ENCODE peak calls at places on chromosomes 2 and 18, in eight cellular contexts. E, P, R, H, W, M, F and V are unnamed samples.
A peak's percentile ranks its signal among the peaks of the same experiment; 100 is the strongest.

GRCh38 chr2:15243762-15244161 is 317.4 kb downstream of the NBAS start:
- DNase-seq in E (no peak), P (no peak), R (no peak), H (peak; percentile 18), W (no peak), M (peak; percentile 15), F (peak; percentile 47), V (no peak)

GRCh38 chr2:241844066-241844728 is 14.5 kb downstream of the PDCD1 start:
- DNase-seq in E (peak; percentile 73), P (peak; percentile 43), R (peak; percentile 72), H (peak; percentile 31), W (peak; percentile 66), M (peak; percentile 93), F (peak; percentile 32), V (peak; percentile 77)

GRCh38 chr18:56641714-56642331 is 3.4 kb upstream of the TXNL1 start:
- DNase-seq in E (no peak), P (no peak), R (no peak), H (peak; percentile 28), W (no peak), M (no peak), F (peak; percentile 30), V (no peak)

GRCh38 chr18:7770903-7771302 is 203.8 kb downstream of the PTPRM start:
- DNase-seq in E (no peak), P (no peak), R (no peak), H (no peak), W (no peak), M (no peak), F (no peak), V (no peak)

GRCh38 chr18:48991299-48992055 is 40.7 kb upstream of the SMAD7 start:
- DNase-seq in E (no peak), P (no peak), R (no peak), H (no peak), W (no peak), M (no peak), F (no peak), V (no peak)

GRCh38 chr18:26471027-26471426 is 77.3 kb downstream of the KCTD1 start:
- DNase-seq in E (no peak), P (no peak), R (peak; percentile 19), H (no peak), W (no peak), M (peak; percentile 47), F (no peak), V (no peak)

GRCh38 chr2:230312638-230313037 is 14.4 kb upstream of the SP140L start:
- DNase-seq in E (no peak), P (no peak), R (no peak), H (peak; percentile 61), W (no peak), M (no peak), F (no peak), V (no peak)

GRCh38 chr2:237456200-237456731 is 30.8 kb upstream of the MLPH start:
- DNase-seq in E (no peak), P (no peak), R (no peak), H (peak; percentile 63), W (no peak), M (peak; percentile 51), F (peak; percentile 96), V (no peak)

GRCh38 chr2:199463708-199464613 is 6.2 kb upstream of the SATB2 start:
- DNase-seq in E (no peak), P (no peak), R (no peak), H (no peak), W (no peak), M (peak; percentile 16), F (no peak), V (peak; percentile 41)

GRCh38 chr2:15976334-15976733 is 36.0 kb downstream of the MYCN start:
- DNase-seq in E (no peak), P (no peak), R (no peak), H (no peak), W (no peak), M (no peak), F (no peak), V (no peak)

DNA sequence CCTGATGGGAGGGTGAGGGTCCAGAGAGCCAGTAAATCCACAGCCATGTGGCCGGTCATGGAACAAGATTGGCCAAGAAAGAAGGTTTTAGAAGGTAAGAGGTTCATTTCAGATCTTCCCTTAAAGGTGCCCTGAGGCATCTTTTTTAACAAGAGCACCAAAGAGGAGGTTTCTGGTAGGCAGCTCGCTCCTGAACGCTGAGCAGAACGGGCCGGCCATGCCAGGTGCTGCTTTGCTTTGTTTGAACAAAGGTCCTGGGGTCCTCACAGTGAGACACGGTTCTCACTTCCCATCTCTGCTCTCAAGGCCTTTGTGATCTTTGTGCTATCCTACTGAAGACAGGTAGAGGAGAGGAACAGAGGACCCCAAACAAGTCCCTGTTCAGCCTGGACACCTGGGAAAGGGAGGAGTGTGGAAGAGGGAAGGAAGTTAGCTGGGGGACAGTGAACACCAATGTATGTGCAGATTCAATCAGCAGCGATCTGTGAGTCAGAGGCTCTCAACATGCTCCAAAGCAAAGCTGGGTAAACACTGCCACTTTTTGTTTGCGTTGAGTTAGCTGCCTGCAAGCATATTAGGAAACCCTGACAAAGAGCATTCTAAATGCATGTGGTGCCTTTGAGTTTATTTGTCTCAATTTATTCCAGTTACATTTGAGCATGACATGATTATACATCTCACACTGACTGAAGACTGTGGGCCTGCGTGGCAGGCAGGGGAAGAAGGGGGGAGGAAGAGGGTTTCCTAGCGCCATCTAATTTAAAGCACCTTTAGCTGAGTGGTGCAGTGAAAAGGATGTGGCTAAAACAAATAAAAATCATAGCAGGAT is 102.4 kb downstream of the ASB1 start:
- DNase-seq in E (no peak), P (peak; percentile 66), R (no peak), H (peak; percentile 69), W (no peak), M (peak; percentile 76), F (peak; percentile 71), V (no peak)
- TF ChIP-seq CTCF in E (no peak), P (no peak), R (no peak), H (peak; percentile 27), W (no peak), M (no peak), F (peak; percentile 18), V (no peak)

GRCh38 chr18:58670561-58671121 is 624 bp upstream of the MALT1 start:
- DNase-seq in E (no peak), P (no peak), R (no peak), H (no peak), W (no peak), M (peak; percentile 11), F (no peak), V (peak; percentile 10)

GRCh38 chr18:58668897-58669296 is 2.4 kb upstream of the MALT1 start:
- DNase-seq in E (no peak), P (no peak), R (no peak), H (peak; percentile 48), W (no peak), M (no peak), F (peak; percentile 29), V (no peak)

GRCh38 chr18:58671941-58672565 is 788 bp downstream of the MALT1 start:
- DNase-seq in E (no peak), P (peak; percentile 31), R (no peak), H (no peak), W (no peak), M (no peak), F (peak; percentile 36), V (no peak)

GRCh38 chr18:58669731-58670379 is 1.4 kb upstream of the MALT1 start:
- DNase-seq in E (no peak), P (peak; percentile 54), R (no peak), H (peak; percentile 39), W (no peak), M (no peak), F (peak; percentile 25), V (no peak)

GRCh38 chr18:58671122-58671940 is at the start of gene MALT1:
- DNase-seq in E (peak; percentile 97), P (peak; percentile 55), R (peak; percentile 95), H (peak; percentile 81), W (peak; percentile 95), M (peak; percentile 97), F (peak; percentile 87), V (peak; percentile 99)
- TF ChIP-seq CTCF in E (no peak), P (peak; percentile 9), R (no peak), H (peak; percentile 56), W (no peak), M (peak; percentile 18), F (no peak), V (no peak)

DNA sequence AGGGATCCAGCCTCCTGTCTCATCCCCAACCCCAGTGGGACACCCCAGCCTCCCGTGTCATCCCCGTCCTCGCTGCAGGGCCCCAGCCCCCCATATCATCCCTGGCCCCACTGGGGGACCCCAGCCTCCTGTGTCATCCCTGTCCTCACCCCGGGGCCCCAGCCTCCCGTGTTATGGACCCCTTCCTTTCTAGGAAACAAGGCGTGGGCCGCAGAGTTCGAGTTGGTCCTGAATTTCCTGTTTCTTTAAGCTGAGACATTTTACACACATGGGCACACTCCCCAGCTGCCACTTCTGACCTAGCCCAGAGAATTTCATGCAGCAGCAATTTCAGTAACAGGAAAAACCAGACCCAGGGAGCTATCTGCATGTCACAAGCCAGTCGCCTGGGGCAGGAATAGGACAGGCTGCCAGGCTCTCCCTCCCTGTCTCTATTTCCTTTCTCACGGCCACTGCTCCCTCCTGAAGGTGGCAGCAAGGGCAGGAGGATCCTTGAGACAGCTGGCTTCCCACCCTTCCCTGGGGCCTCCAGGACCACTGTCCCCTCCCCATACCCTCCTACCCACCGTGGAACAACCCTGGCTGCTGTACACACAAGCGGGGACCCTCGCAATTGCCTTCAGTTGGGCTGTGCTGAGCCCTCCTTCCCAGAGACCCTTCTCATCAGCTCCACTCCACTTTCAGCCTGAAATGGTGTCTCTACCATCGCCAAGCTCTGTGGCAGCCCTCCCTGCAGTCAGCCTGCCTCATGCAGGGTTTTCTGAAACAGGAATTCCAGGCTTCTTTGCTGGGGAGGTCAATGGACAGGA is 141.9 kb upstream of the ID2 start:
- DNase-seq in E (no peak), P (no peak), R (no peak), H (no peak), W (no peak), M (peak; percentile 78), F (no peak), V (no peak)
- TF ChIP-seq CTCF in E (no peak), P (no peak), R (no peak), H (no peak), W (no peak), M (peak; percentile 29), F (no peak), V (no peak)

DNA sequence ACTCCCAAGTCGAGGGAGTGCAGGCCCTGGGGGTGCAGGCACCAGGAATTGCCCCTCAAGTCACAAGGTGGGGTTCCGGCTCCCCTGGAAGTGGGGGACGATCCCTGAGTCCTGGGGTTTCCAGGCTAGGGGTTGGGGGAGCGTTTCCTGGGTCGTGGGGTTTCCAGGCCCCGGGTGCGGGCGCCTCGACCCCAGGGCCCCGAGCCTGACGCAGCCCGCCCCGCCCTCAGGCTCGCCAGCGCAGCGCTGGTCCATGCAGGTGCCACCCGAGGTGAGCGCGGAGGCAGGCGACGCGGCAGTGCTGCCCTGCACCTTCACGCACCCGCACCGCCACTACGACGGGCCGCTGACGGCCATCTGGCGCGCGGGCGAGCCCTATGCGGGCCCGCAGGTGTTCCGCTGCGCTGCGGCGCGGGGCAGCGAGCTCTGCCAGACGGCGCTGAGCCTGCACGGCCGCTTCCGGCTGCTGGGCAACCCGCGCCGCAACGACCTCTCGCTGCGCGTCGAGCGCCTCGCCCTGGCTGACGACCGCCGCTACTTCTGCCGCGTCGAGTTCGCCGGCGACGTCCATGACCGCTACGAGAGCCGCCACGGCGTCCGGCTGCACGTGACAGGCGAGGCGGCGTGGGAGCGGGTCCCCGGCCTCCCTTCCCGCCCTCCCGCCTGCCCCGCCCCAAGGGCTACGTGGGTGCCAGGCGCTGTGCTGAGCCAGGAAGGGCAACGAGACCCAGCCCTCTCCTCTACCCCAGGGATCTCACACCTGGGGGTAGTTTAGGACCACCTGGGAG is 12.0 kb downstream of the SIGLEC15 start:
- DNase-seq in E (peak; percentile 79), P (no peak), R (peak; percentile 76), H (no peak), W (no peak), M (peak; percentile 86), F (peak; percentile 59), V (peak; percentile 78)
- TF ChIP-seq CTCF in E (no peak), P (peak; percentile 25), R (peak; percentile 36), H (peak; percentile 52), W (no peak), M (peak; percentile 45), F (peak; percentile 18), V (peak; percentile 6)